ENCODE peak calls at places on chromosomes 4 and X, in nine cellular contexts. L is BE2C; G is CD8-positive, alpha-beta T cell; M is uterus; Q is sigmoid colon; R is prostate gland; N is tibial nerve; O is Peyer's patch; W is right lobe of liver. B is an unnamed sample. For H3K4me1 and H3K9me3, the result is how much of the 10 kb centered on the place peaks cover.

GRCh38 chr4:159946983-159947645 is 844.2 kb downstream of the RAPGEF2 start:
- DNase-seq in L (no peak), G (no peak), M (no peak), Q (no peak), R (peak), N (peak), O (no peak), W (no peak), B (no peak)

GRCh38 chr4:129358571-129358970 is 262.6 kb downstream of the C4orf33 start:
- DNase-seq in L (no peak), G (no peak), M (no peak), Q (no peak), R (no peak), N (no peak), O (no peak), W (no peak), B (no peak)

GRCh38 chr4:59091376-59092142 is 1981.4 kb upstream of the IGFBP7 start:
- DNase-seq in L (peak), G (peak), M (peak), Q (peak), R (no peak), N (no peak), O (no peak), W (peak), B (no peak)

GRCh38 chr4:77232653-77233052 is 75.6 kb downstream of the CCNG2 start:
- DNase-seq in L (no peak), G (no peak), M (no peak), Q (no peak), R (no peak), N (no peak), O (no peak), W (no peak), B (no peak)

GRCh38 chrX:40573763-40574162 is 7.0 kb upstream of the ATP6AP2 start:
- DNase-seq in L (peak), G (no peak), M (no peak), Q (no peak), R (no peak), N (no peak), O (no peak), W (no peak), B (no peak)

GRCh38 chr4:10354225-10354624 is 103.0 kb downstream of the ZNF518B start:
- DNase-seq in L (no peak), G (no peak), M (no peak), Q (no peak), R (no peak), N (peak), O (no peak), W (no peak), B (no peak)

GRCh38 chrX:10186355-10186754 is 29.6 kb downstream of the CLCN4 start:
- DNase-seq in L (no peak), G (no peak), M (no peak), Q (no peak), R (no peak), N (no peak), O (no peak), W (no peak), B (no peak)

GRCh38 chr4:166670341-166670740 is 564.0 kb downstream of the SPOCK3 start:
- DNase-seq in L (no peak), G (no peak), M (no peak), Q (no peak), R (no peak), N (no peak), O (no peak), W (no peak), B (no peak)

GRCh38 chr4:179116581-179116980 is 1674.3 kb upstream of the AGA start:
- DNase-seq in L (no peak), G (no peak), M (no peak), Q (no peak), R (no peak), N (no peak), O (no peak), W (no peak), B (no peak)

GRCh38 chrX:97026406-97026805 is 142.7 kb downstream of the RPA4 start:
- DNase-seq in L (no peak), G (no peak), M (no peak), Q (no peak), R (no peak), N (no peak), O (no peak), W (no peak), B (no peak)

GRCh38 chrX:130984782-130985181 is 73.4 kb upstream of the ARHGAP36 start:
- DNase-seq in L (no peak), G (no peak), M (no peak), Q (no peak), R (peak), N (no peak), O (no peak), W (no peak), B (no peak)

GRCh38 chrX:23394421-23394820 is 59.8 kb downstream of the PTCHD1 start:
- DNase-seq in L (no peak), G (no peak), M (no peak), Q (no peak), R (no peak), N (no peak), O (no peak), W (no peak), B (no peak)

GRCh38 chr4:129362685-129363274 is 266.8 kb downstream of the C4orf33 start:
- DNase-seq in L (peak), G (peak), M (peak), Q (no peak), R (peak), N (peak), O (no peak), W (peak), B (no peak)

GRCh38 chrX:41167888-41168287 is 82.6 kb downstream of the USP9X start:
- DNase-seq in L (no peak), G (no peak), M (no peak), Q (no peak), R (no peak), N (no peak), O (no peak), W (no peak), B (no peak)

GRCh38 chr4:79241846-79242245 is 84.0 kb downstream of the NAA11 start:
- DNase-seq in L (no peak), G (no peak), M (no peak), Q (no peak), R (no peak), N (no peak), O (no peak), W (no peak), B (no peak)

GRCh38 chrX:47366051-47366722 is 4.2 kb upstream of the ZNF157 start:
- DNase-seq in L (peak), G (peak), M (peak), Q (peak), R (peak), N (peak), O (peak), W (no peak), B (no peak)

GRCh38 chrX:17613979-17614572 is 123.2 kb upstream of the SCML1 start:
- DNase-seq in L (no peak), G (no peak), M (no peak), Q (no peak), R (no peak), N (no peak), O (no peak), W (no peak), B (no peak)

GRCh38 chrX:38052096-38052495 is 45.7 kb downstream of the SYTL5 start:
- DNase-seq in L (no peak), G (no peak), M (no peak), Q (no peak), R (no peak), N (no peak), O (no peak), W (no peak), B (no peak)

GRCh38 chr4:125836597-125837195 is 521.9 kb downstream of the FAT4 start:
- DNase-seq in L (peak), G (no peak), M (no peak), Q (no peak), R (no peak), N (no peak), O (no peak), W (no peak), B (no peak)

GRCh38 chr4:81470456-81471327 is 1.0 kb downstream of the RASGEF1B start:
- DNase-seq in L (no peak), G (peak), M (peak), Q (peak), R (peak), N (peak), O (peak), W (peak), B (peak)

GRCh38 chrX:43068639-43069038 is 290.7 kb upstream of the PPP1R2C start:
- DNase-seq in L (no peak), G (no peak), M (no peak), Q (no peak), R (no peak), N (no peak), O (no peak), W (no peak), B (no peak)

GRCh38 chr4:97152159-97152558 is 991.1 kb downstream of the STPG2 start:
- DNase-seq in L (no peak), G (no peak), M (no peak), Q (no peak), R (no peak), N (no peak), O (no peak), W (no peak), B (no peak)

GRCh38 chr4:6493668-6494304 is 21.4 kb upstream of the PPP2R2C start:
- DNase-seq in L (no peak), G (no peak), M (no peak), Q (no peak), R (no peak), N (no peak), O (no peak), W (no peak), B (no peak)

GRCh38 chrX:133709486-133709885 is 275.9 kb downstream of the GPC3 start:
- DNase-seq in L (no peak), G (no peak), M (no peak), Q (no peak), R (no peak), N (no peak), O (no peak), W (no peak), B (no peak)

GRCh38 chrX:84221181-84221580 is 33.2 kb upstream of the RPS6KA6 start:
- DNase-seq in L (no peak), G (no peak), M (no peak), Q (no peak), R (no peak), N (no peak), O (no peak), W (no peak), B (no peak)

GRCh38 chrX:117215683-117216082 is 752.9 kb upstream of the CT83 start:
- DNase-seq in L (no peak), G (no peak), M (no peak), Q (no peak), R (no peak), N (no peak), O (no peak), W (no peak), B (no peak)

GRCh38 chr4:170040031-170040680 is 14.0 kb upstream of the MFAP3L start:
- DNase-seq in L (no peak), G (no peak), M (no peak), Q (no peak), R (no peak), N (no peak), O (no peak), W (no peak), B (no peak)

GRCh38 chrX:1224954-1225353 is 12.5 kb upstream of the CRLF2 start:
- DNase-seq in L (no peak), G (no peak), M (no peak), Q (peak), R (no peak), N (no peak), O (no peak), W (no peak), B (no peak)

GRCh38 chr4:21900211-21900610 is 48.4 kb downstream of the KCNIP4 start:
- DNase-seq in L (no peak), G (no peak), M (no peak), Q (no peak), R (no peak), N (no peak), O (no peak), W (no peak), B (no peak)

GRCh38 chrX:11261260-11261659 is 32.0 kb upstream of the AMELX start:
- DNase-seq in L (no peak), G (no peak), M (no peak), Q (no peak), R (no peak), N (no peak), O (no peak), W (no peak), B (no peak)

GRCh38 chr4:8215001-8215427 is 15.9 kb downstream of the SH3TC1 start:
- DNase-seq in L (no peak), G (no peak), M (peak), Q (no peak), R (peak), N (no peak), O (no peak), W (peak), B (no peak)

GRCh38 chrX:883588-883987 is 253.0 kb downstream of the SHOX start:
- DNase-seq in L (no peak), G (no peak), M (no peak), Q (no peak), R (no peak), N (no peak), O (no peak), W (no peak), B (no peak)

GRCh38 chr4:56737666-56738065 is 56.6 kb upstream of the HOPX start:
- DNase-seq in L (no peak), G (no peak), M (no peak), Q (no peak), R (peak), N (no peak), O (no peak), W (no peak), B (no peak)

GRCh38 chrX:69016220-69016941 is 148.9 kb downstream of the PJA1 start:
- DNase-seq in L (no peak), G (no peak), M (peak), Q (no peak), R (no peak), N (no peak), O (no peak), W (no peak), B (no peak)

GRCh38 chr4:27278615-27279014 is 418.0 kb downstream of the STIM2 start:
- DNase-seq in L (no peak), G (no peak), M (no peak), Q (no peak), R (no peak), N (no peak), O (no peak), W (no peak), B (no peak)

GRCh38 chrX:49037883-49038475 is 5.2 kb downstream of the TFE3 start:
- DNase-seq in L (no peak), G (no peak), M (no peak), Q (no peak), R (no peak), N (no peak), O (no peak), W (no peak), B (no peak)

DNA sequence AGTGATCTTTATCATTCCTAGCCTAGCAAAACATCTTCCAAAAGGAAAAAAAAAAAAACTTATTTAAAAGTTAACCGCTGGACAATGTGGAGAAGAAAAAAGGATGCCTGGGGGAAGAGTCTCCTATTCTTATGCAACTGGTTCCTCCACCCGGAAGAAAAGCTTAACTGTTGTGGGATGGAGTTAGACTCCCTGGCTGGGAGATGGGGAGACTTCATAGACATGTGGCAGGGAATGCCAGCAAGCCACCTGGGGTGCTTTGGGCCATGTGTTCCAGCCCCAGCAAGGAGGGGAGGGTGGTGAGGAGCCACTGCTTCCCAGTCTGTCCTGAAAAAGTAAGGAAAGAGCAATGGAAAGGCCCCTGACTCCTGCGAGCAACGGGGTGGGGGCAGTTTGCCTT is 119.4 kb upstream of the SPIN4 start:
- DNase-seq in L (no peak), G (no peak), M (no peak), Q (no peak), R (no peak), N (no peak), O (no peak), W (no peak), B (no peak)
- H3K4me1 ChIP-seq in L (under half), G (under half), M (under half), Q (under half), R (under half), N (under half), O (under half), W (under half), B (under half)

GRCh38 chr4:88226143-88226542 is 58.2 kb downstream of the PPM1K start:
- DNase-seq in L (no peak), G (no peak), M (no peak), Q (no peak), R (no peak), N (no peak), O (no peak), W (no peak), B (no peak)
- H3K4me3 ChIP-seq in L (no peak), G (no peak), M (no peak), Q (no peak), R (no peak), N (no peak), O (no peak), W (no peak), B (no peak)

DNA sequence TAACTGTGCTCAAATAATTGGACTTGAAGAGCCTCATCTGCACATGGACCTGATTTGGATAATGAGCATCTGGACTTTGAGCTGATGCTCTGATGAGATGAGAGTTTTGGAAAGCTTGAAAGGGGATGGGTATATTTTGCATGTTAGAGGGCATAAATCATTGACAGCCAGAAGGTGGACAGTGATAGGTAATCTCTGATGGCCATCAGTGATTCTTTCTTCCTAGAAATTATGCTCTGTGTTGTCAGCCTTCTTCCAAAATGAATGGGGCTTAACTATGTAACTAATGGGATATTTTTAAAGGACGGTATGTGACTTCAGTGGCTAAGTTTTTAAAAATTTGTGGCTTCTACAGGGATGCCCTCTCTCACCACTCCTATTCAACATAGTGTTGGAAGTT is 334.0 kb downstream of the PTTG2 start:
- DNase-seq in L (no peak), G (no peak), M (no peak), Q (no peak), R (no peak), N (no peak), O (no peak), W (no peak), B (no peak)
- H3K9me3 ChIP-seq in L (under half), G (under half), M (under half), Q (under half), R (under half), N (under half), O (under half), W (under half), B (under half)

DNA sequence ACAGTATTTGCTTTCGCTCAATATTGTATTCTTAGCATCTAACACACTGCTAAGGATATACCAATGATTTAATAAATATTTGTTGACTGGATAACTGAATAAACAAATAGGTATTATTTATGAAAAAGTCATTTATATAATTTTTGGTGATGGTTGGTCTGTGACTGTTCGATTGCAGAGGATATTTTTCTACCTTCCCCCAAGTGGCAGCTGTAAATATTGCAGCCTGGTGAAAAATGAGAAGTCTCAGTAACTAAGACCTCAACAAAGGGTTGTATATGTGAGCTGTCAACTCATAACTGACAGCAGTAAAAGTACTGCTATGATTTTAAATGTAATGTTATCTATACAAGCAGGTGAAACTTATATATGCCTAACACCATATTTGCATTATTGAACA is 36.0 kb downstream of the HTR2C start:
- DNase-seq in L (peak), G (no peak), M (no peak), Q (no peak), R (no peak), N (peak), O (no peak), W (no peak), B (no peak)
- H3K4me1 ChIP-seq in L (under half), G (under half), M (under half), Q (under half), R (under half), N (under half), O (under half), W (under half), B (under half)

GRCh38 chrX:108437789-108438623 is at the start of gene COL4A6:
- DNase-seq in L (no peak), G (no peak), M (peak), Q (no peak), R (peak), N (no peak), O (no peak), W (no peak), B (no peak)
- H3K4me3 ChIP-seq in L (no peak), G (no peak), M (peak), Q (peak), R (peak), N (peak), O (no peak), W (no peak), B (peak)

GRCh38 chr4:34138385-34138784 is 2105.9 kb downstream of the ARAP2 start:
- DNase-seq in L (no peak), G (no peak), M (no peak), Q (no peak), R (no peak), N (no peak), O (no peak), W (no peak), B (no peak)
- H3K9me3 ChIP-seq in L (under half), G (under half), M (under half), Q (under half), R (under half), N (under half), O (under half), W (under half), B (under half)

GRCh38 chr4:110869114-110869513 is 246.2 kb upstream of the PITX2 start:
- DNase-seq in L (no peak), G (no peak), M (no peak), Q (no peak), R (no peak), N (no peak), O (no peak), W (no peak), B (no peak)
- H3K4me1 ChIP-seq in L (under half), G (under half), M (under half), Q (under half), R (under half), N (under half), O (under half), W (under half), B (under half)

DNA sequence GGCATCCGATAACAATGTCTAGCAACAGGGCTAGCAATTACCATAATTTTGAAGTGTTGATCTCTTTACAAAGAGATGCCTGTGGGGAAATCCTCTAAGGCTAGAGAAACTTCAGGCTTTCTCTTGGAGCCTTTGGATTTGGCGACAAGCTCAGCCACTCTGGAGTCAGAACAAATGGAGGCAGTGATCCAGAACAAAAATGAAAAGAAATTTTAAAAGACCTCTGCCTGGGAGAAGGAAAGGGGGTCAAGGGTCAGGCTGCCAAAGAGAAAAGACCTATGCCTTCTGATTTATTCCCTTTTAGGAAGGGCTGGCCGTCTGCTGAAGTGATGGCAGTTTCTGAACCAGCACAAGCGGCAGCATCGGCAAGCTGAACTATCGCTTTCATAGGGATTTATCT is 140.8 kb upstream of the SFRP2 start:
- DNase-seq in L (no peak), G (no peak), M (no peak), Q (no peak), R (no peak), N (no peak), O (no peak), W (no peak), B (no peak)
- H3K4me3 ChIP-seq in L (no peak), G (no peak), M (no peak), Q (no peak), R (no peak), N (no peak), O (no peak), W (no peak), B (no peak)

GRCh38 chr4:29263011-29263410 is 1457.2 kb upstream of the PCDH7 start:
- DNase-seq in L (no peak), G (no peak), M (no peak), Q (no peak), R (no peak), N (no peak), O (no peak), W (no peak), B (no peak)

GRCh38 chr4:29259556-29259955 is 1460.6 kb upstream of the PCDH7 start:
- DNase-seq in L (no peak), G (no peak), M (no peak), Q (no peak), R (no peak), N (no peak), O (no peak), W (no peak), B (no peak)
- H3K9me3 ChIP-seq in L (under half), G (under half), M (under half), Q (under half), R (under half), N (under half), O (under half), W (under half), B (under half)

GRCh38 chrX:146144090-146144489 is 326.5 kb downstream of the SLITRK2 start:
- DNase-seq in L (no peak), G (no peak), M (no peak), Q (no peak), R (no peak), N (no peak), O (no peak), W (no peak), B (no peak)
- H3K4me1 ChIP-seq in L (under half), G (under half), M (under half), Q (under half), R (under half), N (under half), O (under half), W (under half), B (under half)